ENCODE peak calls at places on chromosome 6, in six cellular contexts. G is CD4-positive, alpha-beta T cell; M is esophagus squamous epithelium; O is naive thymus-derived CD4-positive, alpha-beta T cell; E is right cardiac atrium; P is CD8-positive, alpha-beta T cell. L is an unnamed sample.

GRCh38 chr6:88166493-88166900 is 350 bp upstream of the CNR1 start:
- DNase-seq in O (no peak), P (no peak), E (peak), M (no peak), G (no peak), L (no peak)

GRCh38 chr6:9250852-9251251 is 815.5 kb upstream of the SLC35B3 start:
- DNase-seq in G (no peak), E (no peak), P (no peak), O (no peak), M (no peak), L (no peak)

GRCh38 chr6:14406616-14407343 is 289.2 kb downstream of the CD83 start:
- DNase-seq in G (no peak), O (no peak), P (no peak), E (no peak), M (no peak), L (no peak)

GRCh38 chr6:112639436-112639835 is 292.3 kb downstream of the RFPL4B start:
- DNase-seq in G (no peak), M (no peak), E (no peak), O (no peak), P (no peak), L (no peak)

GRCh38 chr6:143741480-143741879 is 63.7 kb downstream of the PHACTR2 start:
- DNase-seq in O (no peak), M (no peak), G (no peak), E (no peak), P (no peak), L (no peak)

GRCh38 chr6:48036316-48036715 is 74.7 kb downstream of the PTCHD4 start:
- DNase-seq in M (no peak), G (no peak), O (no peak), E (no peak), P (no peak), L (no peak)

GRCh38 chr6:156563710-156564109 is 213.5 kb upstream of the ARID1B start:
- DNase-seq in G (no peak), E (no peak), O (no peak), P (no peak), M (no peak), L (no peak)

GRCh38 chr6:133888931-133889556 is at the start of gene TCF21:
- DNase-seq in M (no peak), E (peak), G (no peak), O (no peak), P (no peak), L (no peak)

GRCh38 chr6:142313284-142313683 is 11.5 kb downstream of the ADGRG6 start:
- DNase-seq in O (no peak), P (no peak), E (no peak), M (no peak), G (no peak), L (no peak)

GRCh38 chr6:87277123-87277522 is 45.3 kb upstream of the SMIM8 start:
- DNase-seq in G (no peak), O (no peak), M (no peak), E (no peak), P (no peak), L (no peak)

GRCh38 chr6:117534974-117535373 is 52.5 kb downstream of the DCBLD1 start:
- DNase-seq in O (no peak), P (no peak), E (no peak), M (no peak), G (no peak), L (no peak)

GRCh38 chr6:168528457-168529095 is 87.6 kb downstream of the SMOC2 start:
- DNase-seq in E (no peak), M (no peak), O (no peak), P (no peak), G (no peak), L (no peak)

GRCh38 chr6:18503588-18504231 is 116.6 kb downstream of the RNF144B start:
- DNase-seq in G (peak), P (peak), O (no peak), M (no peak), E (peak), L (peak)

GRCh38 chr6:148693882-148694484 is 52.8 kb upstream of the UST start:
- DNase-seq in E (no peak), O (no peak), P (no peak), M (no peak), G (no peak), L (no peak)

GRCh38 chr6:130027948-130028347 is 9.6 kb downstream of the L3MBTL3 start:
- DNase-seq in E (no peak), O (no peak), P (no peak), M (no peak), G (no peak), L (no peak)
- H3K27ac ChIP-seq in E (no peak), O (peak), P (peak), M (no peak), G (peak), L (no peak)

GRCh38 chr6:26595669-26596269 is 984 bp upstream of the ABT1 start:
- DNase-seq in G (peak), E (peak), M (no peak), O (peak), P (peak), L (peak)
- H3K27ac ChIP-seq in G (no peak), E (peak), M (peak), O (peak), P (peak), L (peak)

GRCh38 chr6:7178280-7178679 is 70.5 kb downstream of the RREB1 start:
- DNase-seq in O (no peak), P (no peak), G (no peak), E (no peak), M (no peak), L (no peak)
- H3K27ac ChIP-seq in O (no peak), P (no peak), G (no peak), E (peak), M (no peak), L (no peak)

GRCh38 chr6:132461958-132462357 is 51.0 kb downstream of the STX7 start:
- DNase-seq in O (no peak), P (no peak), E (no peak), M (no peak), G (no peak), L (no peak)

GRCh38 chr6:132465530-132466485 is 47.1 kb downstream of the STX7 start:
- DNase-seq in E (no peak), G (no peak), P (no peak), O (no peak), M (no peak), L (no peak)

GRCh38 chr6:132466952-132467351 is 46.0 kb downstream of the STX7 start:
- DNase-seq in M (no peak), O (no peak), E (no peak), G (no peak), P (no peak), L (no peak)

GRCh38 chr6:132459605-132459952 is 53.3 kb downstream of the STX7 start:
- DNase-seq in G (no peak), P (no peak), O (no peak), M (no peak), E (no peak), L (no peak)

DNA sequence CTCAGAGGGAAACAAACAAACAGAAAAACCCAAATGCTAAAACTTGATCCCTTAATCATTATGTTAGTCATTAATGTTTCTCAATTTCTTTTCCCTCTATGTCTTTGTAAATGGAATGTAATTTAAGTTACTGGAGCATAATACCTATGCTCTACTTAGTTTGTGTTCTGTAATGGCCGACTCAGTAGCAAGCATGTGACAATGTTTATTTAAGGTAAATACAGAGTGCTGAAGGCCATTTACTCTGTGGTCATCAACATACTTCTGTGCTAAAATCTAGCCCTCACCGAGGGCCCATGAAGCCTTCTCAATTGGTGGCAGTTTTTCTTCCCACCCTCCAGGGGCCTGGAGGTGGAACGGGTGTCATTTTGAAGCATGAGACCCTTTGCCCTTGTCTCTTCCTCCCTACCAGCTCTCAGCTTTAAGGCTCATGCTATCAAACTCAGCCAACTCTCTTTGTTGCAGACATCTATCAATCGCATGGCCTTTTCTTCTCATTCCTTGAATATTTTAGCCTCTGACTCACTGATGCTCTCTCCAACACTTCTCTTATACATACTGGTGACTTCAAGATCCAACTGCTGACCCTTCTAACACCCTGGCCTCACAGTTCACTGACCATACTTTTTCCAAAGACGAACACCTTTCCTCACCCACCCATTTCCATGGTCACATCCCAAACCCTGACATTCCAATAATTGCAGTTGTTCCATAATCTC is 48.2 kb downstream of the STX7 start:
- DNase-seq in M (no peak), G (no peak), P (no peak), E (no peak), O (no peak), L (no peak)
- H3K27ac ChIP-seq in M (no peak), G (no peak), P (no peak), E (no peak), O (no peak), L (no peak)

GRCh38 chr6:71480577-71480976 is 192.0 kb downstream of the OGFRL1 start:
- DNase-seq in G (no peak), P (no peak), O (no peak), E (no peak), M (no peak), L (no peak)
- H3K27ac ChIP-seq in G (no peak), P (no peak), O (no peak), E (peak), M (no peak), L (no peak)

DNA sequence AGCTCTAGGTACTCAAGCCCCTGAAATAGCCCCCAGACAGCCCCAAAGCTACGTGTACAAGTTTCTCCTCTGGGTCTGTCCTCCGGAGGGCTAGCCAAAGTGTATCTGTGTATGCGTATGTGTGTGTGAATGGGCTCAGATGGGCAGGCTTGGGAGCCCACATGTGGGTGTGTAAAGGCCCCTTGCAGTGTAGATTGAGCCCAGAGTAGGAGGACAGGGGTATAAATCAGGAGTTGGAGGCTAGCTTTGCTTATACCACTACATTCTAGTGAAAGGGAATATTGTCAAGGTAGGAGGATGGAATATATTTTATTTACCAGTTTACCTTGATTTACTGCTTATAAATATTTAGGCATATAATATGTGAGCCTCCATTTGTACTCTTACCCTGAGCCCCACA is 9.0 kb upstream of the MAP3K7 start:
- DNase-seq in P (no peak), M (no peak), O (no peak), G (no peak), E (no peak), L (no peak)
- H3K27ac ChIP-seq in P (no peak), M (no peak), O (no peak), G (no peak), E (no peak), L (no peak)

GRCh38 chr6:7140631-7141366 is 33.0 kb downstream of the RREB1 start:
- DNase-seq in P (peak), O (peak), M (peak), E (peak), G (peak), L (peak)
- H3K27ac ChIP-seq in P (peak), O (peak), M (peak), E (peak), G (peak), L (peak)

GRCh38 chr6:73656501-73657145 is 2.8 kb upstream of the SLC17A5 start:
- DNase-seq in E (no peak), G (no peak), P (no peak), O (no peak), M (no peak), L (no peak)

GRCh38 chr6:73653571-73654424 is at the start of gene SLC17A5:
- DNase-seq in G (peak), P (peak), O (peak), E (peak), M (peak), L (peak)

GRCh38 chr6:73657201-73657600 is 3.4 kb upstream of the SLC17A5 start:
- DNase-seq in M (no peak), G (no peak), E (no peak), P (no peak), O (no peak), L (no peak)

GRCh38 chr6:73652637-73653570 is 888 bp downstream of the SLC17A5 start:
- DNase-seq in M (peak), G (peak), O (peak), E (peak), P (peak), L (peak)

DNA sequence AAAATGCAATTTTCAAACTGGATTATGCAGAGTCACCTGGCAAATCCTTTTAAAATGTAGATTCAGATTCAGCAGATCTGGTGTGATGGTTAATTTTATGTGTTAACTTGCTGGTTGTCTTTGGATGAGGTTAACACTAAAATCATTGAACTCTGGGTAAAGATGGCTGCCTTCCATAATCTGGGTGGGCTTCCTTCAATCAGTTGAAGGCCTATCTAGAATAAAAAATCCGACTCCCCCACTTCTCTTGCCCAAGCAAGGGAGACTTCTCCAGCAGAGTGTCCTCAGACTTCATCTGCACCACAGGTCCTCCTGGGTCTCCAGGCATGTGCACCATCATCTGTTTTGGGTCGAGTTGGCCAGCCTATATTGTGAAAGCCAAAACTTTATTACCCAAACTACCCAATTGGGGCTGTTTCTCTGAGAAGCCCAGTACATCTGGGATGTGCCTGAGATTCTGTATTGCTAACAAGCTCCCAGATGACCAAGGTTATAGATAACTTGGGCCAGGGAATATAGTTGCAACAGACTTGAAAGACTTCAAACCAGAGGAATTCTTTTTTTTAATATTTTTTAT is 1.6 kb upstream of the SLC17A5 start:
- DNase-seq in O (no peak), P (no peak), G (no peak), E (no peak), M (no peak), L (no peak)
- H3K27ac ChIP-seq in O (peak), P (no peak), G (peak), E (no peak), M (no peak), L (no peak)

DNA sequence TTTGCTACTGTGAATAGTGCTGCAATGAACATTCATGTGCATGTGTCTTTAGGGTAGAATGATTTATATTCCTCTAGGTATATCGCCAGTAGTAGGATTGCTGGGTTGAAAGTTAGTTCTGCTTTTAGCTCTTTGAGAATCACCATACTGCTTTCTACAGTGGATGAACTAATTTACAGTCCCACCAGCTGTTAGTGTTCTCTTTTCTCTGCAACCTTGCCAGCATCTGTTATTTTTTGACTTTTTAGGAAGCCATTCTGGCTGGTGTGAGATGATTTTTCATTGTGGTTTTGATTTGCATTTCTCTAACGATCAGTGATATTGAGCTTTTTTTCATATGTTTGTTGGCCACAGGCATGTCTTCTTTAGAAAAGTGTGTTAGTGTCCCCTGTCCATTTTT is 40.0 kb downstream of the PLG start:
- DNase-seq in P (no peak), O (no peak), M (no peak), E (no peak), G (no peak), L (no peak)
- H3K27ac ChIP-seq in P (no peak), O (no peak), M (no peak), E (no peak), G (no peak), L (no peak)

L was measured in substantia nigra.